ENCODE peak calls at places on chromosomes 16 and 17, in nine cellular contexts. One of them, this sample, is unnamed.

GRCh38 chr17:37614391-37614790 is 5.2 kb upstream of the SYNRG start:
- DNase-seq in nephron progenitor cell: no peak
- DNase-seq in Daoy: peak
- DNase-seq in HEK293T: no peak
- DNase-seq in activated naive CD4-positive, alpha-beta T cell treated with anti-CD3 and anti-CD28 coated beads for 36 hours: no peak
- DNase-seq in lower leg skin: no peak
- DNase-seq in midbrain: no peak
- DNase-seq in hippocampal formation: no peak
- DNase-seq in uterus: no peak
- DNase-seq in this sample: no peak

GRCh38 chr17:40074175-40074512 is 11.4 kb downstream of the THRA start:
- DNase-seq in uterus: no peak
- DNase-seq in nephron progenitor cell: no peak
- DNase-seq in lower leg skin: no peak
- DNase-seq in midbrain: no peak
- DNase-seq in activated naive CD4-positive, alpha-beta T cell treated with anti-CD3 and anti-CD28 coated beads for 36 hours: no peak
- DNase-seq in HEK293T: no peak
- DNase-seq in Daoy: no peak
- DNase-seq in hippocampal formation: no peak
- DNase-seq in this sample: no peak

GRCh38 chr17:7862692-7863437 is 5.1 kb downstream of the CYB5D1 start:
- DNase-seq in hippocampal formation: peak
- DNase-seq in uterus: peak
- DNase-seq in activated naive CD4-positive, alpha-beta T cell treated with anti-CD3 and anti-CD28 coated beads for 36 hours: peak
- DNase-seq in nephron progenitor cell: peak
- DNase-seq in lower leg skin: no peak
- DNase-seq in Daoy: no peak
- DNase-seq in HEK293T: peak
- DNase-seq in midbrain: peak
- DNase-seq in this sample: peak

GRCh38 chr16:27729516-27730304 is 179.8 kb downstream of the KATNIP start:
- DNase-seq in hippocampal formation: peak
- DNase-seq in midbrain: peak
- DNase-seq in Daoy: no peak
- DNase-seq in lower leg skin: peak
- DNase-seq in nephron progenitor cell: no peak
- DNase-seq in activated naive CD4-positive, alpha-beta T cell treated with anti-CD3 and anti-CD28 coated beads for 36 hours: no peak
- DNase-seq in HEK293T: no peak
- DNase-seq in uterus: no peak
- DNase-seq in this sample: no peak

GRCh38 chr16:15482068-15482747 is 47.8 kb downstream of the BMERB1 start:
- DNase-seq in activated naive CD4-positive, alpha-beta T cell treated with anti-CD3 and anti-CD28 coated beads for 36 hours: peak
- DNase-seq in nephron progenitor cell: no peak
- DNase-seq in hippocampal formation: no peak
- DNase-seq in lower leg skin: peak
- DNase-seq in Daoy: peak
- DNase-seq in uterus: peak
- DNase-seq in HEK293T: peak
- DNase-seq in midbrain: no peak
- DNase-seq in this sample: peak

GRCh38 chr16:1690810-1691209 is 12.7 kb downstream of the JPT2 start:
- DNase-seq in activated naive CD4-positive, alpha-beta T cell treated with anti-CD3 and anti-CD28 coated beads for 36 hours: no peak
- DNase-seq in uterus: no peak
- DNase-seq in HEK293T: no peak
- DNase-seq in midbrain: no peak
- DNase-seq in Daoy: no peak
- DNase-seq in lower leg skin: no peak
- DNase-seq in nephron progenitor cell: no peak
- DNase-seq in hippocampal formation: no peak
- DNase-seq in this sample: no peak

GRCh38 chr17:4576729-4577322 is 7.5 kb upstream of the SMTNL2 start:
- DNase-seq in HEK293T: no peak
- DNase-seq in Daoy: no peak
- DNase-seq in nephron progenitor cell: peak
- DNase-seq in hippocampal formation: no peak
- DNase-seq in activated naive CD4-positive, alpha-beta T cell treated with anti-CD3 and anti-CD28 coated beads for 36 hours: no peak
- DNase-seq in uterus: no peak
- DNase-seq in lower leg skin: no peak
- DNase-seq in midbrain: no peak
- DNase-seq in this sample: peak

GRCh38 chr17:40522961-40523310 is 21.5 kb upstream of the TNS4 start:
- DNase-seq in midbrain: no peak
- DNase-seq in nephron progenitor cell: no peak
- DNase-seq in hippocampal formation: no peak
- DNase-seq in activated naive CD4-positive, alpha-beta T cell treated with anti-CD3 and anti-CD28 coated beads for 36 hours: no peak
- DNase-seq in lower leg skin: no peak
- DNase-seq in Daoy: no peak
- DNase-seq in HEK293T: no peak
- DNase-seq in uterus: no peak
- DNase-seq in this sample: no peak

GRCh38 chr17:41049110-41049509 is 2.0 kb upstream of the KRTAP2-1 start:
- DNase-seq in lower leg skin: no peak
- DNase-seq in HEK293T: no peak
- DNase-seq in midbrain: no peak
- DNase-seq in activated naive CD4-positive, alpha-beta T cell treated with anti-CD3 and anti-CD28 coated beads for 36 hours: no peak
- DNase-seq in hippocampal formation: no peak
- DNase-seq in nephron progenitor cell: no peak
- DNase-seq in Daoy: peak
- DNase-seq in uterus: no peak
- DNase-seq in this sample: no peak

GRCh38 chr16:78493573-78493972 is 394.1 kb downstream of the WWOX start:
- DNase-seq in hippocampal formation: no peak
- DNase-seq in HEK293T: no peak
- DNase-seq in midbrain: no peak
- DNase-seq in lower leg skin: no peak
- DNase-seq in nephron progenitor cell: no peak
- DNase-seq in activated naive CD4-positive, alpha-beta T cell treated with anti-CD3 and anti-CD28 coated beads for 36 hours: no peak
- DNase-seq in Daoy: no peak
- DNase-seq in uterus: no peak
- DNase-seq in this sample: no peak

GRCh38 chr16:58119509-58119845 is 9.7 kb downstream of the CFAP20 start:
- DNase-seq in activated naive CD4-positive, alpha-beta T cell treated with anti-CD3 and anti-CD28 coated beads for 36 hours: no peak
- DNase-seq in Daoy: no peak
- DNase-seq in lower leg skin: no peak
- DNase-seq in hippocampal formation: peak
- DNase-seq in midbrain: peak
- DNase-seq in HEK293T: no peak
- DNase-seq in nephron progenitor cell: no peak
- DNase-seq in uterus: no peak
- DNase-seq in this sample: no peak

GRCh38 chr16:89358030-89359005 is 132.0 kb downstream of the ANKRD11 start:
- DNase-seq in nephron progenitor cell: no peak
- DNase-seq in HEK293T: no peak
- DNase-seq in Daoy: no peak
- DNase-seq in lower leg skin: no peak
- DNase-seq in activated naive CD4-positive, alpha-beta T cell treated with anti-CD3 and anti-CD28 coated beads for 36 hours: peak
- DNase-seq in midbrain: no peak
- DNase-seq in hippocampal formation: no peak
- DNase-seq in uterus: no peak
- DNase-seq in this sample: no peak

GRCh38 chr17:27105636-27106035 is 188.3 kb upstream of the WSB1 start:
- DNase-seq in uterus: no peak
- DNase-seq in HEK293T: no peak
- DNase-seq in activated naive CD4-positive, alpha-beta T cell treated with anti-CD3 and anti-CD28 coated beads for 36 hours: no peak
- DNase-seq in midbrain: no peak
- DNase-seq in lower leg skin: no peak
- DNase-seq in Daoy: no peak
- DNase-seq in nephron progenitor cell: no peak
- DNase-seq in hippocampal formation: no peak
- DNase-seq in this sample: no peak